ENCODE peak calls at places on chromosomes 13 and 19, in eight cellular contexts. T, B, P, L, V, Q, E and W are unnamed samples.

GRCh38 chr19:18286973-18287635 is 5.7 kb upstream of the JUND start:
- DNase-seq in T (no peak), B (no peak), P (no peak), L (no peak), V (no peak), Q (peak), E (no peak), W (no peak)

GRCh38 chr19:14361824-14362223 is 19.4 kb upstream of the ADGRE5 start:
- DNase-seq in T (no peak), B (no peak), P (no peak), L (no peak), V (peak), Q (peak), E (no peak), W (no peak)

GRCh38 chr13:91139232-91139631 is 208.3 kb upstream of the MIR17HG start:
- DNase-seq in T (no peak), B (no peak), P (no peak), L (no peak), V (no peak), Q (no peak), E (no peak), W (no peak)

GRCh38 chr19:14059093-14059480 is 2.8 kb downstream of the PALM3 start:
- DNase-seq in T (no peak), B (no peak), P (no peak), L (no peak), V (peak), Q (peak), E (no peak), W (peak)

GRCh38 chr13:111178417-111178816 is 63.3 kb downstream of the ARHGEF7 start:
- DNase-seq in T (no peak), B (no peak), P (no peak), L (no peak), V (no peak), Q (no peak), E (no peak), W (no peak)

GRCh38 chr13:64029343-64030093 is 2613.9 kb upstream of the PCDH20 start:
- DNase-seq in T (no peak), B (no peak), P (no peak), L (no peak), V (no peak), Q (no peak), E (no peak), W (no peak)

GRCh38 chr19:41376241-41376997 is at the start of gene TMEM91:
- DNase-seq in T (peak), B (peak), P (peak), L (no peak), V (peak), Q (peak), E (peak), W (no peak)

GRCh38 chr19:46393456-46394397 is 19.6 kb downstream of the CCDC8 start:
- DNase-seq in T (no peak), B (no peak), P (peak), L (no peak), V (no peak), Q (no peak), E (no peak), W (no peak)

GRCh38 chr13:47908200-47908902 is 92.7 kb downstream of the SUCLA2 start:
- DNase-seq in T (peak), B (no peak), P (no peak), L (peak), V (no peak), Q (no peak), E (no peak), W (no peak)

GRCh38 chr19:53004242-53004641 is 9.5 kb upstream of the ERVV-1 start:
- DNase-seq in T (no peak), B (no peak), P (no peak), L (no peak), V (no peak), Q (no peak), E (no peak), W (no peak)

GRCh38 chr13:59492030-59492636 is 671.6 kb downstream of the DIAPH3 start:
- DNase-seq in T (no peak), B (no peak), P (no peak), L (no peak), V (no peak), Q (no peak), E (no peak), W (no peak)

GRCh38 chr13:50468849-50469669 is 374.4 kb downstream of the DLEU7 start:
- DNase-seq in T (no peak), B (no peak), P (no peak), L (no peak), V (no peak), Q (no peak), E (no peak), W (no peak)

GRCh38 chr19:17488593-17489391 is 18.5 kb downstream of the SLC27A1 start:
- DNase-seq in T (peak), B (peak), P (peak), L (no peak), V (peak), Q (peak), E (peak), W (peak)

GRCh38 chr13:28636078-28636477 is 22.9 kb upstream of the POMP start:
- DNase-seq in T (no peak), B (no peak), P (no peak), L (peak), V (no peak), Q (no peak), E (no peak), W (no peak)

GRCh38 chr13:51208707-51209106 is 13.5 kb upstream of the FAM124A start:
- DNase-seq in T (no peak), B (no peak), P (no peak), L (no peak), V (no peak), Q (no peak), E (no peak), W (no peak)

GRCh38 chr19:41269055-41269454 is 4.9 kb downstream of the HNRNPUL1 start:
- DNase-seq in T (no peak), B (no peak), P (no peak), L (no peak), V (no peak), Q (no peak), E (no peak), W (no peak)

GRCh38 chr19:14563989-14564650 is 7.7 kb downstream of the NDUFB7 start:
- DNase-seq in T (peak), B (no peak), P (peak), L (peak), V (peak), Q (peak), E (peak), W (no peak)

GRCh38 chr13:101985321-101985720 is 416.5 kb downstream of the FGF14 start:
- DNase-seq in T (peak), B (no peak), P (no peak), L (peak), V (no peak), Q (no peak), E (no peak), W (no peak)

GRCh38 chr19:51803529-51803928 is 8.6 kb downstream of the FPR3 start:
- DNase-seq in T (no peak), B (no peak), P (no peak), L (no peak), V (no peak), Q (no peak), E (no peak), W (no peak)

GRCh38 chr19:29401712-29402421 is 123.9 kb upstream of the VSTM2B start:
- DNase-seq in T (no peak), B (no peak), P (no peak), L (no peak), V (no peak), Q (no peak), E (no peak), W (no peak)

GRCh38 chr13:105565328-105565727 is 970.1 kb downstream of the EFNB2 start:
- DNase-seq in T (no peak), B (no peak), P (no peak), L (no peak), V (no peak), Q (no peak), E (no peak), W (no peak)

GRCh38 chr19:3340340-3340739 is 26.0 kb upstream of the NFIC start:
- DNase-seq in T (no peak), B (no peak), P (no peak), L (no peak), V (no peak), Q (no peak), E (no peak), W (no peak)

GRCh38 chr13:61612192-61612591 is 196.5 kb upstream of the PCDH20 start:
- DNase-seq in T (no peak), B (no peak), P (no peak), L (no peak), V (no peak), Q (no peak), E (no peak), W (no peak)

GRCh38 chr13:27362064-27362751 is 62.2 kb upstream of the GTF3A start:
- DNase-seq in T (peak), B (peak), P (peak), L (peak), V (peak), Q (peak), E (peak), W (peak)

GRCh38 chr13:41271456-41272285 is 8.3 kb upstream of the MTRF1 start:
- DNase-seq in T (no peak), B (no peak), P (no peak), L (no peak), V (no peak), Q (no peak), E (no peak), W (no peak)

GRCh38 chr13:78298657-78299056 is 304.7 kb downstream of the POU4F1 start:
- DNase-seq in T (peak), B (no peak), P (no peak), L (peak), V (no peak), Q (no peak), E (no peak), W (no peak)

GRCh38 chr13:48950507-48950886 is 25.2 kb upstream of the FNDC3A start:
- DNase-seq in T (peak), B (no peak), P (no peak), L (peak), V (no peak), Q (no peak), E (no peak), W (no peak)

GRCh38 chr13:36431204-36432105 is 840 bp upstream of the CCNA1 start:
- DNase-seq in T (peak), B (peak), P (peak), L (no peak), V (no peak), Q (peak), E (no peak), W (peak)

GRCh38 chr13:80955487-80955886 is 614.6 kb upstream of the SPRY2 start:
- DNase-seq in T (peak), B (no peak), P (no peak), L (peak), V (no peak), Q (no peak), E (no peak), W (no peak)

GRCh38 chr19:13953021-13953531 is 767 bp downstream of the DCAF15 start:
- DNase-seq in T (peak), B (no peak), P (peak), L (peak), V (no peak), Q (peak), E (no peak), W (no peak)

GRCh38 chr13:106527806-106528205 is 7.7 kb downstream of the EFNB2 start:
- DNase-seq in T (no peak), B (no peak), P (no peak), L (no peak), V (no peak), Q (no peak), E (no peak), W (no peak)

GRCh38 chr19:55605637-55606470 is at the start of gene ZNF865:
- DNase-seq in T (peak), B (peak), P (peak), L (peak), V (peak), Q (peak), E (peak), W (peak)

GRCh38 chr19:2164020-2164988 is 571 bp downstream of the DOT1L start:
- DNase-seq in T (peak), B (no peak), P (peak), L (no peak), V (no peak), Q (peak), E (no peak), W (no peak)

GRCh38 chr13:66077286-66077685 is 1152.8 kb downstream of the PCDH9 start:
- DNase-seq in T (peak), B (no peak), P (no peak), L (no peak), V (no peak), Q (no peak), E (no peak), W (no peak)

GRCh38 chr19:6947745-6948144 is 60.4 kb downstream of the ADGRE1 start:
- DNase-seq in T (peak), B (no peak), P (no peak), L (no peak), V (no peak), Q (no peak), E (no peak), W (no peak)

DNA sequence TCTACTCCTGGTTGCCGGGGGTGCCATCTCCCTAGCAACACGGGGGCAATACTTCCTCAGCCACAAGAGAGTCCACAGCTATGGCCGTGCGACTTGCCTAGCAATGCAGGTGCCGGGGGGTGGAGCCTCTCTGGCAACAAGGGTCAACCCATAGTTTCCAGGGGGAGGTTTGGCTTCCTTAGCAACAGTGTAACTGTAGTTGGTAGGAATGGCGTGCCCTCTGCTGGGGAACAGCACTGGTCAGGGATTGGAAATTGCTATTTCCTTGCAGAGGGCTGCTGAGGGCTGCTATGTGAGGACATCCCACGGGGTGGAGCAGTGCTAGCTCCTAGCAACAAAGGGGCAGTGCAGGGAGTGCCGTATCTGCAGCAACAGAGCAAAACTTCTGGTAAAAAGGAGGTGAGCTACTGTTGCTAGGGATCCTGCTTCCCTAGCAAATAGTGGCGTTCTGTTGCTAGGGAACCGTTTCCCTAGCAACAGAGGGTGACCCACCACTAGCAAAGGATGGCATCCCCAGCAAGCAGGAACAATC is 7.0 kb upstream of the TMC4 start:
- DNase-seq in T (peak), B (no peak), P (peak), L (peak), V (peak), Q (peak), E (peak), W (no peak)
- TF ChIP-seq CTCF in T (peak), B (peak), P (peak), L (peak), V (peak), Q (peak), E (peak), W (no peak)

DNA sequence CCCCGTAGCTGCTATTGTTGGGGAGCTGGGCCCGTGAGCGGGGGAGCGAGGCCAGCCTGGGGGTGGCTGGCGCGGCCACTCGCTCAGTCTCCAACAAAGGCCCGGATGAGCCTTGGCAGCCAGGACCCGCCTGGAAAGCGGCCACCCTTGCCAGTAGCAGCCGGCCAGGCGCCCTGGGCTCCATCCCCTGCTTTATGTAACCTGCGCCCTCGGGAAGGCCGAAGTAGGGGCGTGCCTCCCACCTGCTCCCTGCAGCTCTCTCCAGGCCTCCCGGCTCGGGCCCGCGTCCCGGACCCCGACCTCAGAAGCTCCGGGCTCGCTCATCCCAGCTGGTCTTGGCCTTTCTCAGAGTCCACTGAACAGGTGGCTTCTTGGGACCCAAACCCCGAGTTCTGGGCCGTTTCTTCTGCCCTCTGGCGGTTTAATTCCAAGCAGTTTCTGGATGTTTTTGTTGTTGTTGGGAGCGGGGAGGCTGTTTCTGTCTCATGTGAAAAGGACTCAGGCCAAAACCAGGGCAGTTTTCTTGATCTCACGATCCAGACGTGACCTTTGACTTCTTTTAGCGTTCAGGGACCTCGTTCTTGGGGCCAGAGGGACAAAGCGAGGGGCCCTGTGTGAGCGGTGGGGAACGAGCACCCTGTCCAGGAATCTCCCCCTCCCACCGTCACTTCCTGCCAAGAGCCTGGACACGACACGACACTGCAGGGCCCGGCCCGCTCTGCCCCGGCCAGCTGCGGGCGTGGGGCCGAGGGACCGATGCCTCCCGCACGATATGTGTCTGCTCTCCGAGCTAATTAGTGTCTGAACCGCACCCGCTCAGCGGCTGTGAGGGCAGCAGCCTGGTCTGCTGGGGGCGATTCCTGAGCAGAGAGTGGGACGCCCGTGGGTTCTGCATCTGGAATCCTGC is 1.3 kb downstream of the CDC34 start:
- DNase-seq in T (peak), B (peak), P (peak), L (peak), V (peak), Q (peak), E (peak), W (no peak)
- TF ChIP-seq CTCF in T (peak), B (peak), P (peak), L (peak), V (peak), Q (peak), E (peak), W (no peak)

GRCh38 chr19:38952395-38953165 is 21.8 kb downstream of the MRPS12 start:
- DNase-seq in T (peak), B (no peak), P (no peak), L (no peak), V (no peak), Q (peak), E (peak), W (no peak)
- TF ChIP-seq CTCF in T (peak), B (peak), P (no peak), L (peak), V (no peak), Q (peak), E (peak), W (no peak)

GRCh38 chr13:44976949-44977583 is 12.2 kb downstream of the NUFIP1 start:
- DNase-seq in T (no peak), B (no peak), P (no peak), L (no peak), V (no peak), Q (no peak), E (no peak), W (no peak)
- TF ChIP-seq CTCF in T (no peak), B (no peak), P (no peak), L (no peak), V (no peak), Q (no peak), E (no peak), W (no peak)

GRCh38 chr19:43718627-43719377 is 2.9 kb downstream of the IRGC start:
- DNase-seq in T (no peak), B (no peak), P (no peak), L (no peak), V (no peak), Q (no peak), E (no peak), W (no peak)
- TF ChIP-seq CTCF in T (no peak), B (no peak), P (no peak), L (no peak), V (no peak), Q (no peak), E (no peak), W (no peak)

GRCh38 chr19:12331211-12331941 is 2.1 kb downstream of the ZNF563 start:
- DNase-seq in T (no peak), B (peak), P (no peak), L (no peak), V (no peak), Q (peak), E (no peak), W (peak)

GRCh38 chr19:12330340-12330739 is 3.1 kb downstream of the ZNF563 start:
- DNase-seq in T (no peak), B (no peak), P (no peak), L (no peak), V (no peak), Q (no peak), E (no peak), W (no peak)

DNA sequence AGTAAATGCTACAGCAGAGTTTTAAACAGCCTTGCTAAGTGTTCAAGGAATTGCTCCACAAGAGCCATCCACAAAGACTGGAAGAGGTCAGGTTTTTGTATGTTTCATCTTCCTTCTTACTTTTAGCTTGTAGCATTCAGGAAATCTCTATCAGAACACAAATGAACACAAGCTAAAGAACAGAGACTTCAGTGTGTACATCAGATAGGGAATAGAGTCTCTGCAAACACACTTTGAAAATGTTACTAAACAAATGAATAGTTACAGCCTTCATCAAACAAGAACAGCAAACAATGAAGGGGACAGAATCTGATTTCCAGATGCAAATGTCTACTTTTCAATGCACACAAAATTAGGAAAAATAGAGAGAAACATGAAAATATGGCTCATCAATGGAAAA is 7.7 kb downstream of the ZNF563 start:
- DNase-seq in T (no peak), B (no peak), P (no peak), L (no peak), V (no peak), Q (no peak), E (no peak), W (no peak)
- TF ChIP-seq CTCF in T (no peak), B (no peak), P (no peak), L (no peak), V (no peak), Q (no peak), E (no peak), W (no peak)

GRCh38 chr19:58150328-58150921 is at the start of gene ZNF329:
- DNase-seq in T (peak), B (peak), P (peak), L (peak), V (peak), Q (peak), E (peak), W (peak)

DNA sequence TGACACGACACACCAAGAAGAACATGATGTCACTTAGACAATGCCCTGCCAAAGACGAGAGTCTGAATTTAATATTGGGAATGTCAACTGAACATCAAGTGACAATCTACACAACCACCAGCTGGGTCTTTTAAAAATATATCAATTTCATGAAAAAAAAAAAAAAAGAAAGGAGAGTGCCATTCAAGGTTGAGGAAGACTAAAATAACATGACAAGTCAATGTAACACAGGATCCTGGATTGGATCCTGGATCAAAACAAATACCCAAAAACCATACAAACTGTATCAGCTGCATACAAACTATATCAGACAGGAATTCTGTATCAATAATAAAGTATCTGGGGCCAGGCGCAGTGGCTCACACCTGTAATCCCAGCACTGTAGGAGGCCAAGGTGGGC is 4.7 kb downstream of the ZNF329 start:
- DNase-seq in T (no peak), B (no peak), P (no peak), L (no peak), V (no peak), Q (no peak), E (no peak), W (no peak)
- TF ChIP-seq CTCF in T (no peak), B (no peak), P (no peak), L (no peak), V (no peak), Q (no peak), E (no peak), W (no peak)